ENCODE peak calls at places on chromosomes 6 and 20, in seven cellular contexts. Q is transverse colon, T is Panc1, M is breast epithelium, O is GM12878, B is stomach, G is sigmoid colon. E is an unnamed sample. For H3K36me3 and H3K4me1, the result is how much of the 10 kb centered on the place peaks cover.

GRCh38 chr6:16635810-16636602 is 125.3 kb downstream of the ATXN1 start:
- DNase-seq in Q (peak), T (no peak), M (no peak), O (peak), B (no peak), G (no peak), E (no peak)

GRCh38 chr6:155510879-155511278 is 55.2 kb upstream of the NOX3 start:
- DNase-seq in Q (no peak), T (no peak), M (no peak), O (no peak), B (no peak), G (no peak), E (no peak)

GRCh38 chr20:58642465-58642864 is 8.6 kb upstream of the STX16 start:
- DNase-seq in Q (no peak), T (no peak), M (no peak), O (no peak), B (peak), G (no peak), E (no peak)

GRCh38 chr6:25027221-25027916 is 91.6 kb upstream of the RIPOR2 start:
- DNase-seq in Q (peak), T (peak), M (no peak), O (peak), B (peak), G (no peak), E (no peak)

GRCh38 chr20:3262566-3262965 is 23.6 kb upstream of the SLC4A11 start:
- DNase-seq in Q (no peak), T (no peak), M (no peak), O (no peak), B (no peak), G (no peak), E (no peak)

GRCh38 chr20:36645998-36646397 is at the start of gene SLA2:
- DNase-seq in Q (peak), T (no peak), M (no peak), O (no peak), B (peak), G (no peak), E (no peak)

GRCh38 chr6:37897321-37897720 is 77.8 kb downstream of the ZFAND3 start:
- DNase-seq in Q (no peak), T (no peak), M (no peak), O (no peak), B (no peak), G (no peak), E (no peak)

GRCh38 chr6:41136911-41137310 is 17.2 kb downstream of the TREML1 start:
- DNase-seq in Q (no peak), T (no peak), M (no peak), O (no peak), B (no peak), G (no peak), E (no peak)

GRCh38 chr6:138377042-138377441 is 663 bp upstream of the SMIM28 start:
- DNase-seq in Q (no peak), T (no peak), M (no peak), O (no peak), B (no peak), G (no peak), E (no peak)

GRCh38 chr6:40585661-40586269 is 1.4 kb downstream of the LRFN2 start:
- DNase-seq in Q (no peak), T (no peak), M (no peak), O (no peak), B (no peak), G (no peak), E (no peak)

GRCh38 chr6:89853068-89853467 is 23.4 kb downstream of the CASP8AP2 start:
- DNase-seq in Q (no peak), T (no peak), M (no peak), O (no peak), B (no peak), G (no peak), E (no peak)

GRCh38 chr6:110828396-110828795 is 13.1 kb upstream of the CDK19 start:
- DNase-seq in Q (no peak), T (no peak), M (no peak), O (no peak), B (no peak), G (no peak), E (no peak)

GRCh38 chr20:44696315-44696714 is 18.9 kb upstream of the CCN5 start:
- DNase-seq in Q (no peak), T (no peak), M (no peak), O (no peak), B (no peak), G (no peak), E (no peak)

GRCh38 chr6:51273228-51273961 is 454.7 kb downstream of the TFAP2B start:
- DNase-seq in Q (no peak), T (no peak), M (no peak), O (no peak), B (no peak), G (no peak), E (no peak)

GRCh38 chr6:63348836-63349235 is 29.1 kb upstream of the LGSN start:
- DNase-seq in Q (no peak), T (no peak), M (no peak), O (no peak), B (no peak), G (no peak), E (no peak)

GRCh38 chr6:20424679-20425078 is 23.0 kb downstream of the E2F3 start:
- DNase-seq in Q (no peak), T (no peak), M (no peak), O (no peak), B (no peak), G (no peak), E (no peak)

GRCh38 chr20:41200446-41201202 is 63.3 kb downstream of the PLCG1 start:
- DNase-seq in Q (no peak), T (no peak), M (no peak), O (no peak), B (no peak), G (no peak), E (no peak)

GRCh38 chr20:868279-868678 is 34.8 kb downstream of the FAM110A start:
- DNase-seq in Q (no peak), T (no peak), M (no peak), O (no peak), B (no peak), G (no peak), E (no peak)

GRCh38 chr6:79913369-79913768 is 34.0 kb downstream of the ELOVL4 start:
- DNase-seq in Q (peak), T (no peak), M (no peak), O (no peak), B (no peak), G (no peak), E (no peak)

GRCh38 chr20:47799116-47799715 is 13.9 kb upstream of the SULF2 start:
- DNase-seq in Q (no peak), T (no peak), M (no peak), O (no peak), B (no peak), G (no peak), E (no peak)

GRCh38 chr6:166747644-166748595 is 120.9 kb upstream of the RPS6KA2 start:
- DNase-seq in Q (no peak), T (no peak), M (no peak), O (no peak), B (no peak), G (no peak), E (no peak)

GRCh38 chr6:36839819-36840379 is 655 bp upstream of the CPNE5 start:
- DNase-seq in Q (no peak), T (no peak), M (no peak), O (no peak), B (peak), G (no peak), E (no peak)

GRCh38 chr6:140069576-140069975 is 695.1 kb upstream of the CITED2 start:
- DNase-seq in Q (no peak), T (no peak), M (no peak), O (no peak), B (no peak), G (no peak), E (no peak)

GRCh38 chr20:38059832-38060231 is 26.3 kb downstream of the RPRD1B start:
- DNase-seq in Q (peak), T (no peak), M (no peak), O (no peak), B (peak), G (no peak), E (no peak)
- H3K36me3 ChIP-seq in Q (under half), T (under half), M (under half), O (under half), B (half or more), G (under half), E (under half)

GRCh38 chr6:169859978-169860703 is 108.7 kb downstream of the ERMARD start:
- DNase-seq in Q (no peak), T (no peak), M (peak), O (no peak), B (peak), G (no peak), E (peak)
- TF ChIP-seq POLR2AphosphoS5 in Q (no peak), T (no peak), M (no peak), O (no peak), B (no peak), G (no peak), E (no peak)

GRCh38 chr6:52516943-52517342 is 59.9 kb downstream of the TRAM2 start:
- DNase-seq in Q (no peak), T (no peak), M (no peak), O (no peak), B (no peak), G (no peak), E (no peak)

GRCh38 chr6:52518279-52518944 is 58.4 kb downstream of the TRAM2 start:
- DNase-seq in Q (no peak), T (no peak), M (no peak), O (no peak), B (no peak), G (no peak), E (no peak)

GRCh38 chr6:52519618-52520017 is 57.2 kb downstream of the TRAM2 start:
- DNase-seq in Q (no peak), T (no peak), M (no peak), O (no peak), B (no peak), G (no peak), E (no peak)

GRCh38 chr6:52516269-52516668 is 60.6 kb downstream of the TRAM2 start:
- DNase-seq in Q (no peak), T (no peak), M (no peak), O (no peak), B (no peak), G (no peak), E (no peak)

GRCh38 chr6:52517502-52518278 is 59.2 kb downstream of the TRAM2 start:
- DNase-seq in Q (peak), T (peak), M (peak), O (no peak), B (peak), G (peak), E (no peak)
- H3K4me1 ChIP-seq in Q (under half), T (half or more), M (under half), O (under half), B (half or more), G (half or more), E (half or more)

GRCh38 chr6:31534521-31535040 is 5.8 kb downstream of the MCCD1 start:
- DNase-seq in Q (no peak), T (no peak), M (no peak), O (no peak), B (no peak), G (no peak), E (no peak)
- H3K36me3 ChIP-seq in Q (half or more), T (half or more), M (under half), O (under half), B (half or more), G (half or more), E (under half)